ENCODE peak calls at places on chromosome 19, in eight cellular contexts. M is transverse colon, O is uterus, T is A549, X is tibial nerve, G is esophagus squamous epithelium, D is IMR-90, W is Peyer's patch. Y is an unnamed sample. For H3K4me1, the result is how much of the 10 kb centered on the place peaks cover.

GRCh38 chr19:11321206-11322126 is 18.0 kb downstream of the RAB3D start:
- DNase-seq in M (no peak), O (no peak), T (no peak), X (no peak), G (no peak), D (no peak), W (no peak), Y (no peak)

GRCh38 chr19:5563941-5564612 is 3.7 kb downstream of the TINCR start:
- DNase-seq in M (no peak), O (no peak), T (peak), X (no peak), G (no peak), D (peak), W (no peak), Y (no peak)

GRCh38 chr19:5956728-5957127 is 21.2 kb downstream of the RANBP3 start:
- DNase-seq in M (no peak), O (no peak), T (no peak), X (no peak), G (no peak), D (no peak), W (no peak), Y (no peak)

GRCh38 chr19:55116232-55117062 is 990 bp downstream of the PPP1R12C start:
- DNase-seq in M (peak), O (peak), T (peak), X (peak), G (no peak), D (peak), W (peak), Y (no peak)

GRCh38 chr19:17841810-17842662 is 5.7 kb downstream of the JAK3 start:
- DNase-seq in M (peak), O (peak), T (peak), X (peak), G (no peak), D (peak), W (peak), Y (peak)

GRCh38 chr19:10766681-10767201 is 48.9 kb downstream of the DNM2 start:
- DNase-seq in M (no peak), O (no peak), T (no peak), X (no peak), G (no peak), D (peak), W (no peak), Y (no peak)

GRCh38 chr19:17915940-17916593 is 16.7 kb upstream of the CCDC124 start:
- DNase-seq in M (no peak), O (no peak), T (peak), X (no peak), G (no peak), D (no peak), W (no peak), Y (no peak)

GRCh38 chr19:13301627-13302334 is 151.6 kb downstream of the IER2 start:
- DNase-seq in M (no peak), O (no peak), T (no peak), X (no peak), G (no peak), D (no peak), W (no peak), Y (no peak)

GRCh38 chr19:9847087-9847671 is 12.1 kb downstream of the PIN1 start:
- DNase-seq in M (peak), O (peak), T (peak), X (no peak), G (no peak), D (peak), W (no peak), Y (no peak)

GRCh38 chr19:7933828-7934725 is 8.1 kb upstream of the CTXN1 start:
- DNase-seq in M (no peak), O (peak), T (no peak), X (no peak), G (no peak), D (no peak), W (no peak), Y (no peak)

GRCh38 chr19:11045536-11045935 is 43.7 kb upstream of the LDLR start:
- DNase-seq in M (no peak), O (no peak), T (no peak), X (no peak), G (no peak), D (no peak), W (no peak), Y (no peak)

GRCh38 chr19:46660601-46661019 is 372 bp downstream of the DACT3 start:
- DNase-seq in M (no peak), O (peak), T (no peak), X (no peak), G (no peak), D (no peak), W (no peak), Y (peak)

GRCh38 chr19:2491130-2491801 is 15.3 kb downstream of the GADD45B start:
- DNase-seq in M (peak), O (peak), T (peak), X (no peak), G (no peak), D (peak), W (no peak), Y (peak)

GRCh38 chr19:18833849-18834643 is 2.3 kb downstream of the UPF1 start:
- DNase-seq in M (peak), O (no peak), T (no peak), X (no peak), G (no peak), D (no peak), W (no peak), Y (no peak)

GRCh38 chr19:6720369-6721112 is at the start of gene C3:
- DNase-seq in M (no peak), O (peak), T (peak), X (peak), G (no peak), D (peak), W (no peak), Y (no peak)

GRCh38 chr19:41774515-41774980 is 19.2 kb downstream of the CEACAM6 start:
- DNase-seq in M (peak), O (no peak), T (peak), X (no peak), G (no peak), D (no peak), W (no peak), Y (no peak)

GRCh38 chr19:55369651-55370304 is 485 bp downstream of the IL11 start:
- DNase-seq in M (no peak), O (no peak), T (peak), X (no peak), G (no peak), D (peak), W (no peak), Y (no peak)

GRCh38 chr19:11570039-11570462 is 7.4 kb downstream of the ACP5 start:
- DNase-seq in M (no peak), O (no peak), T (no peak), X (no peak), G (no peak), D (no peak), W (no peak), Y (no peak)

GRCh38 chr19:41922585-41922984 is 5.7 kb downstream of the ERFL start:
- DNase-seq in M (no peak), O (no peak), T (no peak), X (no peak), G (no peak), D (no peak), W (no peak), Y (no peak)

GRCh38 chr19:55913643-55914268 is 18.4 kb downstream of the NLRP13 start:
- DNase-seq in M (no peak), O (no peak), T (no peak), X (no peak), G (no peak), D (no peak), W (no peak), Y (no peak)

GRCh38 chr19:14576363-14576762 is 4.5 kb upstream of the NDUFB7 start:
- DNase-seq in M (no peak), O (no peak), T (no peak), X (no peak), G (no peak), D (no peak), W (no peak), Y (no peak)

GRCh38 chr19:53463263-53463662 is 4.3 kb upstream of the ZNF813 start:
- DNase-seq in M (peak), O (peak), T (no peak), X (no peak), G (no peak), D (peak), W (no peak), Y (peak)

GRCh38 chr19:6250909-6251308 is 28.9 kb downstream of the MLLT1 start:
- DNase-seq in M (no peak), O (no peak), T (no peak), X (no peak), G (no peak), D (no peak), W (no peak), Y (no peak)

GRCh38 chr19:11116507-11116906 is 27.2 kb downstream of the LDLR start:
- DNase-seq in M (no peak), O (no peak), T (no peak), X (no peak), G (no peak), D (no peak), W (no peak), Y (no peak)

GRCh38 chr19:48450863-48451262 is 4.5 kb upstream of the KCNJ14 start:
- DNase-seq in M (no peak), O (no peak), T (no peak), X (no peak), G (no peak), D (no peak), W (no peak), Y (no peak)

GRCh38 chr19:48454150-48454730 is 1.1 kb upstream of the KCNJ14 start:
- DNase-seq in M (no peak), O (no peak), T (no peak), X (no peak), G (no peak), D (no peak), W (no peak), Y (no peak)

GRCh38 chr19:48450441-48450840 is 4.7 kb downstream of the GRWD1 start:
- DNase-seq in M (no peak), O (no peak), T (no peak), X (no peak), G (no peak), D (no peak), W (no peak), Y (no peak)

GRCh38 chr19:48452255-48452654 is 3.1 kb upstream of the KCNJ14 start:
- DNase-seq in M (peak), O (no peak), T (no peak), X (no peak), G (no peak), D (no peak), W (no peak), Y (no peak)

DNA sequence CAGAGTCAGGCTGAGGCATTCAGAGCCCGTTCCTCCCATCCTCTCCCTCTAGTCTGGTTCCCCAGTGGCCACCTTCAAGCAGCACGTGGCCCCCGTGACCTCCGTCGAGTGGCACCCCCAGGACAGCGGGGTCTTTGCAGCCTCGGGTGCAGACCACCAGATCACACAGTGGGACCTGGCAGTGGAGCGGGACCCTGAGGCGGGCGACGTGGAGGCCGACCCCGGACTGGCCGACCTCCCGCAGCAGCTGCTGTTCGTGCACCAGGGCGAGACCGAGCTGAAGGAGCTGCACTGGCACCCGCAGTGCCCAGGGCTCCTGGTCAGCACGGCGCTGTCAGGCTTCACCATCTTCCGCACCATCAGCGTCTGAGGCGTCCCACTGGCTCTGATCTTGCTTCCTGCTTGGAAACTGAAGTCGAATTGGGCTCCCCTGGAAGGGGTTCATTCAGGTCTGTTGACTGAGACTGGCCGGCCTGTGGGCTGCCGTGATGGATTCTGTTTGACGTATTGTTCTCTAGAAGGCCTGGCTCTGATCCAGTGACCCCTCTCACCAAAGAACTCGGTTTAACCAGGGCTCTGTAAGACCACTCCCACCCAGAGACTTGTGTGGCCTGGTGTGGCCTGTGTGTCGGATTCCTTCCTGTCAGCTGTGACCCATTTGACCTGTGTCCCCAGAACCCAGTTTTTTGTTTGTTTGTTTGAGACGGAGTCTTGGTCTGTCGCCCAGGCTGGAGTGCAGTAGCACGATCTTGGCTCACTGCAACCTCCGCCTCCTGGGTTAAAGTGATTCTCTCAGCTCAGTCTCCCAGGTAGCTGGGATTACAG is 2.5 kb upstream of the KCNJ14 start:
- DNase-seq in M (no peak), O (no peak), T (no peak), X (no peak), G (no peak), D (no peak), W (no peak), Y (no peak)
- TF ChIP-seq POLR2A in M (no peak), O (no peak), T (no peak), X (no peak), G (no peak), D (no peak), W (no peak), Y (no peak)

GRCh38 chr19:38837656-38838121 is 6.1 kb upstream of the ECH1 start:
- DNase-seq in M (no peak), O (no peak), T (peak), X (no peak), G (no peak), D (peak), W (no peak), Y (no peak)

GRCh38 chr19:38839816-38840582 is 8.4 kb upstream of the ECH1 start:
- DNase-seq in M (no peak), O (no peak), T (no peak), X (no peak), G (no peak), D (peak), W (no peak), Y (no peak)

GRCh38 chr19:38838208-38838985 is 6.8 kb upstream of the ECH1 start:
- DNase-seq in M (no peak), O (no peak), T (peak), X (no peak), G (no peak), D (no peak), W (no peak), Y (peak)

GRCh38 chr19:38840583-38840968 is 9.0 kb upstream of the ECH1 start:
- DNase-seq in M (no peak), O (no peak), T (no peak), X (no peak), G (no peak), D (no peak), W (no peak), Y (no peak)

GRCh38 chr19:38838986-38839761 is 7.6 kb upstream of the ECH1 start:
- DNase-seq in M (no peak), O (no peak), T (no peak), X (no peak), G (no peak), D (no peak), W (no peak), Y (no peak)
- H3K4me1 ChIP-seq in M (under half), O (under half), T (half or more), X (under half), G (half or more), D (under half), W (under half), Y (under half)

GRCh38 chr19:1264801-1265610 is 4.1 kb upstream of the CIRBP start:
- DNase-seq in M (peak), O (peak), T (peak), X (no peak), G (no peak), D (peak), W (peak), Y (peak)
- TF ChIP-seq POLR2A in M (peak), O (no peak), T (no peak), X (no peak), G (no peak), D (peak), W (peak), Y (no peak)

DNA sequence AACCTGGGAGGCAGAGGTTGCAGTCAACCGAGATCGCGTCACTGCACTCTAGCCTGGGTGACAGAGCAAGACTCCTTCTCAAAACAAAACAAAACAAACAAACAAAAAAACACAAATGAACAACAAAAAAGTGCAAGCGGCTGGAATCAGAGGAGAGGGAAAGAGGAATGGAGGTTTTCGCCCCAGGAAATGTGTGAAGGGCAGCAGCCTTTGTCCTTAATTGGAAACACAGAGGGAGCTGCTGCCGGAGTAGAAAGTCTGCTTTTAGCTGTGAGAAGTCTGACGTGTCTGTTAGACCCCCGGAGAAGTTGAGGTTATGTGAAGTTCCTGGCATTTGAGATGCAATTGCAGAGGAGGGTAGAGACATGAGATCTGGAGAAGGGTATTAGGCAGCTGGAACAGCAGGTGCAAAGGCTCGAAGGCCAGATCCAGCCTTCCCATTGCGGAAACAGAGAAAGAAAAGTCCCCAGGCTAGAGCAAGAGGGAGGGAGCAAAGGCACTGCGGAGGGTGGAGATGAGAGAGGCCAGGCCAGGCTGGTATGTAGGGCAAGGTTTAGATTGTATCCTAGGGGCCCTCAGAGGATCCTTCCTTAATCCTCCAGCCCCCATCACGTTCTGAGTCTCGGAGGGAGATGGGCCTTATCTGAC is 475 bp downstream of the TMIGD2 start:
- DNase-seq in M (no peak), O (no peak), T (no peak), X (no peak), G (no peak), D (no peak), W (no peak), Y (no peak)
- H3K4me1 ChIP-seq in M (under half), O (under half), T (under half), X (under half), G (under half), D (under half), W (under half), Y (under half)

DNA sequence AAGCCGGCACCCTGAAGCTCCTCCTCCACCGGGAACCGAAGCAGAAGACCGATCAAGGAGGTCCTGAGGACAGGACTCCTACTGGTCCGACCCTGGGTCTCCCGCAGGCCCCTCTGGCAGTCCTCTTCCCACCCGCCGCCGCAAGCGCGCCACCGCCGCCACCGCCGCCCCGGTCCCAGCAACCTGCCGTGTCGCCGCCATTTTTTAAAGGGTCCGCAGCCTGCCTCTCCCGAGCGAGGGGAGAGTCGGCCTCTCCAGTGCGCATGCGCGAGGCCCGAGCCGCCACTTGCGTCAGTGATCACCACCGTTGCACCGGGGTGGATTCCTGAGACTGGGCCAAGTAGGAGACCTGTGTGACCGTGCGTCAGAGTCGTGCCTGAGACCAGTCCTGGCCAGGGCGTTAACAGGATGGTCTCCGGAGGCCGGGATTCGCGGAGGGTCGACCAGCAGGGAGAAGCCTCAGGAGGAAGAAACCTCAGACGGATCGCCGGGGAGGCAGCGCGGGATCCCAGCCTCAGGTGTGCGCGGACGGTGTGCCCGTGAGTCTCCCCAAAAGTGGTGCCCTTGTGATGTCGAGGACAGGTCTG is 51.6 kb downstream of the ZNF146 start:
- DNase-seq in M (no peak), O (no peak), T (no peak), X (no peak), G (no peak), D (no peak), W (no peak), Y (no peak)
- TF ChIP-seq POLR2A in M (no peak), O (no peak), T (no peak), X (no peak), G (no peak), D (no peak), W (no peak), Y (no peak)

GRCh38 chr19:33421368-33421767 is 47.9 kb downstream of the CEBPG start:
- DNase-seq in M (no peak), O (no peak), T (no peak), X (no peak), G (no peak), D (no peak), W (no peak), Y (no peak)
- H3K4me1 ChIP-seq in M (under half), O (under half), T (under half), X (under half), G (under half), D (under half), W (under half), Y (under half)

GRCh38 chr19:51181913-51182419 is 39.9 kb downstream of the SIGLEC7 start:
- DNase-seq in M (no peak), O (no peak), T (no peak), X (no peak), G (no peak), D (no peak), W (no peak), Y (no peak)
- TF ChIP-seq POLR2A in M (no peak), O (no peak), T (no peak), X (no peak), G (no peak), D (no peak), W (no peak), Y (no peak)

DNA sequence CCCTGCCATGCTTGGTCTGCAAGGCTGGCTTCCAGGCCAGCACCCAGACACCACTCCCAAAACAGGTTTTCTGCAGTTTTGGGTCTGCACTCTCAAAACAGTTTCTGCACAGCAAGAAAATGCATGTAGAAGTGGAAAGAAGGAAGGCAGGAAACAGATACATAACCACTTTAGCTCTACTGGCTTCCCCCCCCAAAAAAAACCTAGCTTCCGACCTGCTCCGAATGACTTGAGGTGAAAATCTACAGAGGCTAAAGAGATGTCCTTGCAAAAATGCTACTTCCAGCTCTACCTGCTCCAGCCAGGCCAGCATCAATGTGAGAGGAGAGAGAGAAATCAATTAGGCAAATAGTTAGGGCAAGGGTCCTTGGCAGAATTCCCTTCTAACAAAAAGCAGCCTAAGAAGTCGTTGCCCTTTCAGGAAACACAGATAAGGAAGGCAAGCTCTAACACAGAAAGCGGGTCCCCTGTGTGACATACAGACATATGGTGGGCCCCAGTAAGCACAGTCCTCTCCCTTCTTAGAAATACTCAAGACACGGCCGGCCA is 3.4 kb downstream of the C19orf12 start:
- DNase-seq in M (no peak), O (no peak), T (no peak), X (no peak), G (no peak), D (no peak), W (no peak), Y (no peak)
- H3K4me1 ChIP-seq in M (under half), O (under half), T (under half), X (under half), G (half or more), D (under half), W (under half), Y (under half)

Y was measured in breast epithelium.